ENCODE peak calls at places on chromosomes 12 and 14, in nine cellular contexts. S is HL-60, E is GM23338, Q is stomach, K is transverse colon, D is H1, A is upper lobe of left lung, U is breast epithelium, Z is spleen. G is an unnamed sample.

GRCh38 chr14:78933948-78934524 is 763.9 kb downstream of the NRXN3 start:
- DNase-seq in S (no peak), E (peak; percentile 32), Q (no peak), K (no peak), D (no peak), A (no peak), U (no peak), Z (no peak), G (no peak)

GRCh38 chr12:75874456-75874855 is 157.1 kb downstream of the PHLDA1 start:
- DNase-seq in S (no peak), E (no peak), Q (no peak), K (no peak), D (no peak), A (no peak), U (no peak), Z (no peak), G (no peak)

GRCh38 chr12:100114574-100114973 is 28.1 kb downstream of the BLTP3B start:
- DNase-seq in S (no peak), E (no peak), Q (no peak), K (no peak), D (no peak), A (no peak), U (no peak), Z (no peak), G (no peak)

GRCh38 chr12:3113671-3114070 is 36.5 kb downstream of the TSPAN9 start:
- DNase-seq in S (no peak), E (no peak), Q (no peak), K (no peak), D (no peak), A (no peak), U (no peak), Z (no peak), G (no peak)

GRCh38 chr14:99395904-99396530 is 84.6 kb downstream of the SETD3 start:
- DNase-seq in S (no peak), E (no peak), Q (peak; percentile 45), K (no peak), D (no peak), A (no peak), U (no peak), Z (peak; percentile 56), G (no peak)

GRCh38 chr14:89141862-89142261 is 275.2 kb downstream of the FOXN3 start:
- DNase-seq in S (no peak), E (no peak), Q (no peak), K (no peak), D (no peak), A (no peak), U (no peak), Z (no peak), G (no peak)

GRCh38 chr14:92960706-92961566 is 38.0 kb downstream of the CHGA start:
- DNase-seq in S (no peak), E (no peak), Q (no peak), K (no peak), D (no peak), A (peak; percentile 40), U (no peak), Z (peak; percentile 61), G (no peak)

GRCh38 chr12:54394281-54394719 is 9.8 kb upstream of the ZNF385A start:
- DNase-seq in S (peak; percentile 77), E (peak; percentile 96), Q (peak; percentile 56), K (peak; percentile 57), D (no peak), A (no peak), U (no peak), Z (no peak), G (no peak)

GRCh38 chr12:47686645-47687240 is 19.1 kb downstream of the RPAP3 start:
- DNase-seq in S (peak; percentile 28), E (peak; percentile 49), Q (no peak), K (no peak), D (no peak), A (no peak), U (no peak), Z (no peak), G (no peak)

GRCh38 chr12:53058674-53059433 is 9.0 kb downstream of the TNS2 start:
- DNase-seq in S (no peak), E (no peak), Q (no peak), K (no peak), D (no peak), A (peak; percentile 75), U (no peak), Z (peak; percentile 70), G (no peak)

DNA sequence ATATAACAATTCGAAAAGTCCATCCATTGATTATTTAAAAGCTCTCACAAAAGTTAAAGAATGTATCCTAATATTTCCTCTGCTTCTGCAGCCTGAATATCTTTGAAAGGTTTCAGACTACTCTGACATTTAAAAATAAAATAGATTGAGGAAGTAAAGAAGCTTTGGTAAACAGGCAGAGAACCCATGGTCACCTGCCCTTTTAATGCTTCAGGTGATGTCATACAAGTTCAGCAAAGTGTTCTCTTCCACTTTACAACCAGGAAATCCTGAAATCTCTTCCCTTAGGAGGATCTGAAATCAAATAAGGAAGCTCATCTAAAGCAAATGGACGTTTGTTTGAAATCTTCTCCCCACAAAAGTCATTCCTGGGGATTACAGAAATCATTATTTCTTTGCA is 322.4 kb downstream of the PDZRN4 start:
- DNase-seq in S (no peak), E (no peak), Q (no peak), K (no peak), D (no peak), A (no peak), U (no peak), Z (no peak), G (no peak)
- TF ChIP-seq POLR2AphosphoS5 in S (no peak), E (no peak), Q (no peak), K (no peak), D (no peak), A (no peak), U (no peak), Z (no peak), G (no peak)

GRCh38 chr12:117361312-117361670 is at the start of gene NOS1:
- DNase-seq in S (no peak), E (peak; percentile 70), Q (no peak), K (no peak), D (no peak), A (peak; percentile 56), U (no peak), Z (no peak), G (no peak)

GRCh38 chr12:117359029-117359845 is 2.2 kb downstream of the NOS1 start:
- DNase-seq in S (no peak), E (peak; percentile 21), Q (no peak), K (no peak), D (no peak), A (peak; percentile 77), U (no peak), Z (no peak), G (no peak)

GRCh38 chr12:117361905-117362304 is 479 bp upstream of the NOS1 start:
- DNase-seq in S (no peak), E (peak; percentile 37), Q (no peak), K (no peak), D (no peak), A (no peak), U (no peak), Z (no peak), G (no peak)

GRCh38 chr12:117360222-117360550 is 1.2 kb downstream of the NOS1 start:
- DNase-seq in S (no peak), E (peak; percentile 51), Q (no peak), K (no peak), D (no peak), A (peak; percentile 78), U (no peak), Z (no peak), G (no peak)

GRCh38 chr12:117360551-117361311 is 695 bp downstream of the NOS1 start:
- DNase-seq in S (no peak), E (peak; percentile 70), Q (no peak), K (no peak), D (no peak), A (peak; percentile 75), U (no peak), Z (no peak), G (no peak)
- H3K4me3 ChIP-seq in S (no peak overlapping the region), E (peak overlapping the region; percentile 93), Q (peak overlapping the region; percentile 1), K (no peak overlapping the region), D (peak overlapping the region; percentile 83), A (peak overlapping the region; percentile 40), U (peak overlapping the region; percentile 40), Z (no peak overlapping the region), G (no peak overlapping the region)

GRCh38 chr12:95051241-95051640 is 22.2 kb downstream of the NR2C1 start:
- DNase-seq in S (no peak), E (no peak), Q (no peak), K (no peak), D (no peak), A (no peak), U (no peak), Z (no peak), G (no peak)

GRCh38 chr12:95057431-95057830 is 16.0 kb downstream of the NR2C1 start:
- DNase-seq in S (no peak), E (no peak), Q (no peak), K (no peak), D (no peak), A (no peak), U (no peak), Z (no peak), G (no peak)

GRCh38 chr12:95059984-95060383 is 13.4 kb downstream of the NR2C1 start:
- DNase-seq in S (no peak), E (no peak), Q (no peak), K (no peak), D (no peak), A (no peak), U (no peak), Z (no peak), G (no peak)

DNA sequence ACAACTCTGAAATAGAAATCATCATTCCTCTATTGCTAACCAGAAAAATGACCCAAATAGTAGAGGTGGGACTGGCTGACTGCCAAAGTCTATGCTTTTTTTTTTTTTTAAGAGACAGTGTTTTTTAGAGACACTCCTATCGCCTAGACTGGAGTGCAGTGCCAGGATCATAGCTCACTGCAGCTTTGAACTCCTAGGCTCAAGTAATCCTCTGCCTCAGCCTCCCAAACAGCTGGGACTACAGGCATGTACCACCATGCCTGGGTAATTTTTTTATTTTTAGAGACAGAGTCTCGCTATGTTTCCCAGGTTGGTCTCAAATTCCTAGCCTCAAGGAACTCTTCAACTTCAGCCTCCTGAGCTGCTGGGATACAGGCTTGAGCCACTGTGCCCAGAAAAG is 19.2 kb downstream of the NR2C1 start:
- DNase-seq in S (no peak), E (no peak), Q (no peak), K (no peak), D (no peak), A (no peak), U (no peak), Z (no peak), G (no peak)
- TF ChIP-seq POLR2AphosphoS5 in S (no peak), E (no peak), Q (no peak), K (no peak), D (no peak), A (no peak), U (no peak), Z (no peak), G (no peak)

DNA sequence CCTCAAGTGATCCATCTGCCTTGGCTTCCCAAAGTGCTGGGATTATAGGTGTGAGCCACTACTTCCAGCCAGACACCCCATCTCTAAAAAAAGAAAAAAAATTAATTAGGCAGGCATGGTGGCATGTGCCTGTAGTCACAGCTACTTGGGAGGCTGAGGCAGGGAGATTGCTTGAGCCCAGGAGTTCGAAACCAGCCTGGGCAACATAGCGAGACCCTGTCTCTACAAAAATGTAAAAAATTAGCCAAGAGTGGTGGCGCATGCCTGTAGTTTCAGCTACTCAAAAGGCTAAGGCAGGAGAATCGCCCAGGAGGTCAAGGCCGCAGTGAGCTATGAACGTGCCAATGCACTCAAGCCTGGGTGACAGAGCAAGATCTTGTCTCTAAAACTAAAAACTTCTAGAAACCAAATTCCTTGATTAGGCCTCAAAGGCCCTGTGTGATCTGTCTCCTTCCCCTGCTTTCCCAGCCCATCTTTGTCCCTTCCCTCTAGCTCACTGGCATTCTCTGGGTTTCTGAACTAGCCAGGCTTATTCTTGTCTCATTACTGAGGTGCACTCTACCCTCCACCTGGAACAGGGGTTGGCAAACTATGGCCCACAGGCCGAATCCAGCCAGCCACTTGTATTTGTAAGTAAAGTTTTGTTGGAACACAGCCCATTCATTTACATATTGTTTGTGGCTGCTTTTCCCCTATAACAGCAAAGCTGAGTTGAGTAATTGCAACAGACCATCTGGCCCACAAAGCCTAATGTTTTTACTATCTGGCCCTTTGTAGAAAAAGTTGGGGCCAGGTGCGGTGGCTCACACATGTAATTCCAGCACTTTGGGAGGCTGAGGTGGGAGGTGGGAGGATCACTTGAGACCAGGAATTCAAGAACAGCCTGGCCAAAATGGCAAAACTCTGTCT is 17.2 kb upstream of the TPCN1 start:
- DNase-seq in S (peak; percentile 60), E (no peak), Q (no peak), K (no peak), D (no peak), A (no peak), U (no peak), Z (no peak), G (no peak)
- H3K4me3 ChIP-seq in S (no peak overlapping the region), E (no peak overlapping the region), Q (no peak overlapping the region), K (no peak overlapping the region), D (no peak overlapping the region), A (no peak overlapping the region), U (no peak overlapping the region), Z (no peak overlapping the region), G (no peak overlapping the region)